ENCODE peak calls at places on chromosomes 5 and 9, in four cellular contexts. One of them, this sample, is unnamed.

GRCh38 chr5:108661590-108662219 is 86.0 kb upstream of the FER start:
- ATAC-seq in PC-3: peak
- ATAC-seq in lower lobe of right lung: no peak
- ATAC-seq in pancreas: no peak
- ATAC-seq in this sample: peak

GRCh38 chr5:65151632-65152031 is 330.1 kb downstream of the ADAMTS6 start:
- ATAC-seq in PC-3: no peak
- ATAC-seq in lower lobe of right lung: no peak
- ATAC-seq in pancreas: no peak
- ATAC-seq in this sample: no peak

GRCh38 chr9:75490326-75490725 is 400.1 kb upstream of the PCSK5 start:
- ATAC-seq in PC-3: no peak
- ATAC-seq in lower lobe of right lung: no peak
- ATAC-seq in pancreas: no peak
- ATAC-seq in this sample: no peak

GRCh38 chr9:4229252-4229651 is 70.6 kb downstream of the GLIS3 start:
- ATAC-seq in PC-3: peak
- ATAC-seq in lower lobe of right lung: no peak
- ATAC-seq in pancreas: no peak
- ATAC-seq in this sample: no peak

GRCh38 chr5:176497852-176498251 is 39.4 kb downstream of the RNF44 start:
- ATAC-seq in PC-3: peak
- ATAC-seq in lower lobe of right lung: no peak
- ATAC-seq in pancreas: no peak
- ATAC-seq in this sample: peak

GRCh38 chr9:84266087-84266561 is 74.4 kb downstream of the SLC28A3 start:
- ATAC-seq in PC-3: no peak
- ATAC-seq in lower lobe of right lung: peak
- ATAC-seq in pancreas: no peak
- ATAC-seq in this sample: no peak

GRCh38 chr5:157870837-157871834 is 12.2 kb upstream of the CLINT1 start:
- ATAC-seq in PC-3: peak
- ATAC-seq in lower lobe of right lung: no peak
- ATAC-seq in pancreas: no peak
- ATAC-seq in this sample: peak

GRCh38 chr9:75467141-75467540 is 378.8 kb downstream of the OSTF1 start:
- ATAC-seq in PC-3: no peak
- ATAC-seq in lower lobe of right lung: no peak
- ATAC-seq in pancreas: no peak
- ATAC-seq in this sample: no peak

GRCh38 chr9:125359011-125359410 is 97.4 kb downstream of the GAPVD1 start:
- ATAC-seq in PC-3: no peak
- ATAC-seq in lower lobe of right lung: no peak
- ATAC-seq in pancreas: no peak
- ATAC-seq in this sample: no peak

GRCh38 chr9:21552244-21552825 is 70.2 kb upstream of the IFNE start:
- ATAC-seq in PC-3: no peak
- ATAC-seq in lower lobe of right lung: no peak
- ATAC-seq in pancreas: no peak
- ATAC-seq in this sample: peak

GRCh38 chr5:163908253-163908652 is 402.8 kb downstream of the MAT2B start:
- ATAC-seq in PC-3: no peak
- ATAC-seq in lower lobe of right lung: peak
- ATAC-seq in pancreas: no peak
- ATAC-seq in this sample: no peak

GRCh38 chr5:53649352-53649751 is 88.9 kb downstream of the NDUFS4 start:
- ATAC-seq in PC-3: no peak
- ATAC-seq in lower lobe of right lung: no peak
- ATAC-seq in pancreas: no peak
- ATAC-seq in this sample: no peak

GRCh38 chr5:144857454-144857853 is 686.8 kb downstream of the KCTD16 start:
- ATAC-seq in PC-3: no peak
- ATAC-seq in lower lobe of right lung: no peak
- ATAC-seq in pancreas: no peak
- ATAC-seq in this sample: no peak

GRCh38 chr9:4435197-4435596 is 55.1 kb upstream of the SLC1A1 start:
- ATAC-seq in PC-3: no peak
- ATAC-seq in lower lobe of right lung: no peak
- ATAC-seq in pancreas: no peak
- ATAC-seq in this sample: peak

GRCh38 chr9:130409250-130409649 is 35.5 kb upstream of the ASS1 start:
- ATAC-seq in PC-3: no peak
- ATAC-seq in lower lobe of right lung: no peak
- ATAC-seq in pancreas: no peak
- ATAC-seq in this sample: no peak

GRCh38 chr5:90338712-90339372 is 70.7 kb downstream of the CETN3 start:
- ATAC-seq in PC-3: no peak
- ATAC-seq in lower lobe of right lung: no peak
- ATAC-seq in pancreas: no peak
- ATAC-seq in this sample: no peak

GRCh38 chr5:73858054-73858453 is 232.1 kb downstream of the ARHGEF28 start:
- ATAC-seq in PC-3: no peak
- ATAC-seq in lower lobe of right lung: no peak
- ATAC-seq in pancreas: peak
- ATAC-seq in this sample: no peak

GRCh38 chr9:113310538-113310937 is 7.4 kb upstream of the RNF183 start:
- ATAC-seq in PC-3: no peak
- ATAC-seq in lower lobe of right lung: no peak
- ATAC-seq in pancreas: no peak
- ATAC-seq in this sample: no peak

GRCh38 chr5:73419414-73420390 is 28.9 kb downstream of the FOXD1 start:
- ATAC-seq in PC-3: peak
- ATAC-seq in lower lobe of right lung: peak
- ATAC-seq in pancreas: no peak
- ATAC-seq in this sample: peak